ENCODE peak calls at places on chromosomes 1 and 21, in six cellular contexts. S is HCT116, G is NT2/D1, U is K562, E is H1, Z is HepG2. W is an unnamed sample.

GRCh38 chr1:14877224-14877623 is 276.3 kb upstream of the TMEM51 start:
- DNase-seq in U (peak; percentile 49), E (no peak), S (no peak), Z (no peak), G (no peak), W (no peak)

GRCh38 chr21:29376556-29376955 is 77.8 kb downstream of the BACH1 start:
- DNase-seq in S (peak; percentile 39), Z (peak; percentile 47), U (peak; percentile 59), E (peak; percentile 67), G (peak; percentile 54), W (no peak)

GRCh38 chr1:10867914-10868598 is 71.6 kb upstream of the CASZ1 start:
- DNase-seq in G (no peak), U (no peak), S (no peak), Z (no peak), E (no peak), W (no peak)

GRCh38 chr1:201740609-201741231 is 88.2 kb upstream of the IPO9 start:
- DNase-seq in S (no peak), U (no peak), G (no peak), Z (no peak), E (no peak), W (no peak)

GRCh38 chr21:33761104-33762036 is 119.1 kb downstream of the ITSN1 start:
- DNase-seq in E (no peak), S (peak; percentile 66), G (peak; percentile 25), U (peak; percentile 72), Z (peak; percentile 73), W (no peak)

GRCh38 chr1:243499248-243499647 is 243.4 kb downstream of the SDCCAG8 start:
- DNase-seq in G (no peak), U (no peak), Z (no peak), E (no peak), S (no peak), W (no peak)

GRCh38 chr1:248811514-248812490 is 13.9 kb downstream of the SH3BP5L start:
- DNase-seq in E (no peak), S (no peak), U (peak; percentile 28), G (no peak), Z (no peak), W (no peak)

GRCh38 chr21:20971296-20971921 is 26.8 kb upstream of the NCAM2 start:
- DNase-seq in Z (peak; percentile 18), E (no peak), S (no peak), G (peak; percentile 65), U (peak; percentile 35), W (no peak)

GRCh38 chr21:43864806-43865470 is at the start of gene AGPAT3:
- DNase-seq in Z (no peak), U (peak; percentile 76), S (no peak), E (no peak), G (no peak), W (no peak)

GRCh38 chr21:38948981-38949380 is 143.3 kb downstream of the ETS2 start:
- DNase-seq in S (no peak), E (no peak), Z (no peak), G (no peak), U (no peak), W (no peak)

GRCh38 chr1:110324667-110325066 is 14.5 kb upstream of the RBM15 start:
- DNase-seq in S (no peak), Z (no peak), G (no peak), E (no peak), U (no peak), W (no peak)

GRCh38 chr21:44000360-44000759 is 11.7 kb upstream of the TRAPPC10 start:
- DNase-seq in U (no peak), Z (no peak), E (no peak), S (no peak), G (no peak), W (no peak)

GRCh38 chr1:54857741-54858665 is 29.0 kb downstream of the DHCR24 start:
- DNase-seq in G (no peak), Z (no peak), S (peak; percentile 53), E (no peak), U (no peak), W (no peak)

GRCh38 chr1:69320679-69321310 is 246.9 kb upstream of the LRRC7 start:
- DNase-seq in E (no peak), G (no peak), U (no peak), S (no peak), Z (no peak), W (peak; percentile 5)

GRCh38 chr1:238832106-238832505 is 554.3 kb upstream of the CHRM3 start:
- DNase-seq in S (no peak), U (no peak), G (peak; percentile 81), E (no peak), Z (no peak), W (no peak)

GRCh38 chr1:242524571-242525359 is at the start of gene PLD5:
- DNase-seq in E (peak; percentile 70), G (peak; percentile 40), Z (no peak), S (no peak), U (no peak), W (no peak)

GRCh38 chr1:22888320-22889075 is 84.2 kb downstream of the LACTBL1 start:
- DNase-seq in Z (no peak), S (no peak), G (no peak), U (no peak), E (no peak), W (no peak)

GRCh38 chr1:164671597-164672327 is 112.8 kb downstream of the PBX1 start:
- DNase-seq in U (no peak), G (no peak), E (no peak), S (no peak), Z (no peak), W (no peak)

GRCh38 chr1:103180660-103181059 is 72.3 kb upstream of the COL11A1 start:
- DNase-seq in E (no peak), S (no peak), U (no peak), G (no peak), Z (no peak), W (no peak)

GRCh38 chr1:228341814-228342626 is 64.6 kb downstream of the TRIM11 start:
- DNase-seq in S (no peak), G (no peak), U (no peak), E (peak; percentile 38), Z (no peak), W (no peak)

GRCh38 chr1:9646037-9646436 is 5.5 kb upstream of the PIK3CD start:
- DNase-seq in U (no peak), G (no peak), E (no peak), Z (no peak), S (no peak), W (no peak)

GRCh38 chr1:32398401-32398800 is 4.2 kb upstream of the BSDC1 start:
- DNase-seq in S (no peak), Z (no peak), U (no peak), G (no peak), E (no peak), W (no peak)

GRCh38 chr1:30976143-30976542 is 67.6 kb upstream of the SDC3 start:
- DNase-seq in E (no peak), S (no peak), Z (no peak), U (no peak), G (no peak), W (no peak)

GRCh38 chr1:207223162-207223561 is 98.3 kb upstream of the CD55 start:
- DNase-seq in U (peak; percentile 40), E (no peak), S (no peak), G (no peak), Z (no peak), W (no peak)

GRCh38 chr1:207221934-207222351 is 99.5 kb upstream of the CD55 start:
- DNase-seq in U (peak; percentile 56), Z (no peak), G (no peak), E (no peak), S (no peak), W (no peak)

GRCh38 chr1:207217778-207218511 is 103.5 kb upstream of the CD55 start:
- DNase-seq in S (no peak), U (no peak), E (no peak), G (no peak), Z (no peak), W (no peak)

GRCh38 chr1:207218512-207219352 is 102.7 kb upstream of the CD55 start:
- DNase-seq in Z (no peak), U (no peak), E (no peak), S (no peak), G (no peak), W (no peak)

DNA sequence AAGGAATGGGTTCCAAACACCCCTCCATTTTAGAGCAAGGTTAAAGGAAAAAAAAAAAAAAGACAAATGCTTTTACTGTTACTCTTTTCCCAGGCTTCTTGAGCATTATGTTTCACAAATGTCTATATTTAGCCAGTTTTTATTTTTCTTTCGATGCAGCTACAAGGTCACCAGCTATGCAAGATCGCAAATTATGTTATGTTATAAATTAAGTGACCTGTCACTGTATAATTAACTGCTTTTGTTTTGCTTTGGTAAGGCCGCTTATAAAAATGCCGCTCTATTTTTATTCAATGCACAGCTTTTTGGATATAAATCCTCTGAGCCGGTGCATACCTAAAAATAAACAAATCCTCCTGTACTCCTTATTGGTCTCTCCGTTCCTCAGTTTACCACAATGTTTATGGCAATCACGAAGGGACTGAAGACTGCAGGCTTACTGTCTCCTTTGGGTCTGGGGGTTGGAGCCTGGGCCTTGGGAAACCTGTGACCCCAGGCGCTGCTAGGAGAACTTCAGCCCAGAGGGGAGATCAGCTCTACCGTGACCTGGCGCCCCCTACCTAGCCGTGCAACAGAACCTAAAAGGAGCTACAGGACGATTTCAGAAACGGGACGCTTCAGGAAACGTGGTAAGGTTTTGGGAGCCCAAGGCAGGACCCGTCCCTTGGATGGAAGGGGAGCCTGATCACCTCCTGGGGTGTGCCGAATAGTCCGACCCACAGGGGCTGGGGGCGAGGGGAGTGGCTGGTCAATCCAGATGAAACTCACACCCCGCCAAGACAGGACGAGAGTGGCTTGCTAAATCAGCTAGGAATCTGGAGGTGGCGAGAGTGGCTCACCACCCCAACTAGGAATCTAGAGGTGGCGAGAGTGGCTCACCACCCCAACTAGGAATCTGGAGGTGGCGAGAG is 101.2 kb upstream of the CD55 start:
- DNase-seq in Z (no peak), E (peak; percentile 65), U (no peak), G (no peak), S (no peak), W (no peak)
- TF ChIP-seq ZNF274 in Z (no peak), E (no peak), U (no peak), G (no peak), S (no peak), W (no peak)

GRCh38 chr1:197695961-197696360 is 79.3 kb downstream of the DENND1B start:
- DNase-seq in Z (no peak), S (no peak), U (no peak), G (no peak), E (no peak), W (no peak)

GRCh38 chr1:197696372-197696771 is 78.9 kb downstream of the DENND1B start:
- DNase-seq in E (no peak), S (no peak), Z (no peak), G (no peak), U (no peak), W (no peak)

GRCh38 chr1:197690074-197690473 is 85.2 kb downstream of the DENND1B start:
- DNase-seq in G (no peak), U (no peak), S (no peak), Z (no peak), E (no peak), W (no peak)

GRCh38 chr1:197691816-197692215 is 83.5 kb downstream of the DENND1B start:
- DNase-seq in Z (peak; percentile 20), G (no peak), S (no peak), E (no peak), U (no peak), W (no peak)

GRCh38 chr1:197692965-197693364 is 82.3 kb downstream of the DENND1B start:
- DNase-seq in G (no peak), S (peak; percentile 4), U (no peak), Z (peak; percentile 15), E (no peak), W (no peak)
- TF ChIP-seq ZNF274 in G (no peak), S (no peak), U (no peak), Z (no peak), E (no peak), W (no peak)

GRCh38 chr1:184254849-184255248 is 132.0 kb upstream of the C1orf21 start:
- DNase-seq in S (no peak), G (no peak), Z (no peak), U (no peak), E (no peak), W (no peak)
- TF ChIP-seq ZNF274 in S (no peak), G (no peak), Z (no peak), U (no peak), E (no peak), W (no peak)

GRCh38 chr1:156816561-156817328 is at the start of gene SH2D2A:
- DNase-seq in Z (no peak), G (no peak), S (no peak), E (no peak), U (peak; percentile 88), W (peak; percentile 71)
- TF ChIP-seq ZNF274 in Z (no peak), G (no peak), S (no peak), E (no peak), U (no peak), W (no peak)